ENCODE peak calls at places on chromosomes 4 and X, in five cellular contexts. Y is endothelial cell, H is Calu3, F is brain microvascular endothelial cell, S is activated B cell treated with CpG ODN at 0.5 μM for 24 hours. I is an unnamed sample.

GRCh38 chr4:92501456-92501855 is 197.7 kb downstream of the GRID2 start:
- DNase-seq in S (no peak), F (no peak), H (no peak), Y (no peak), I (no peak)

GRCh38 chr4:128347175-128347868 is 59.7 kb upstream of the PGRMC2 start:
- DNase-seq in F (no peak), H (no peak), S (no peak), Y (no peak), I (no peak)

GRCh38 chr4:168871686-168872085 is 138.4 kb downstream of the CBR4 start:
- DNase-seq in S (no peak), F (no peak), H (no peak), Y (no peak), I (no peak)

GRCh38 chr4:149997881-149998421 is 80.3 kb upstream of the DCLK2 start:
- DNase-seq in H (peak), F (no peak), Y (no peak), S (no peak), I (no peak)

GRCh38 chr4:55598641-55599040 is 6.6 kb upstream of the PDCL2 start:
- DNase-seq in F (no peak), Y (no peak), H (no peak), S (no peak), I (no peak)

GRCh38 chr4:185534850-185535761 is at the start of gene PDLIM3:
- DNase-seq in H (peak), S (no peak), F (peak), Y (peak), I (no peak)

GRCh38 chr4:163372035-163372434 is 28.3 kb downstream of the NPY5R start:
- DNase-seq in F (no peak), Y (no peak), H (no peak), S (no peak), I (no peak)

GRCh38 chr4:85669204-85669603 is 194.3 kb downstream of the ARHGAP24 start:
- DNase-seq in H (no peak), S (no peak), Y (no peak), F (no peak), I (no peak)

GRCh38 chr4:102157984-102158383 is 187.3 kb downstream of the SLC39A8 start:
- DNase-seq in F (no peak), H (no peak), S (no peak), Y (no peak), I (no peak)

GRCh38 chrX:37349131-37350033 is at the start of gene PRRG1:
- DNase-seq in H (peak), Y (peak), S (no peak), F (peak), I (peak)

GRCh38 chr4:86791126-86791525 is 58.1 kb downstream of the SLC10A6 start:
- DNase-seq in Y (peak), F (no peak), S (no peak), H (no peak), I (no peak)

GRCh38 chr4:88623097-88623496 is 30.8 kb downstream of the HERC3 start:
- DNase-seq in F (peak), Y (no peak), H (no peak), S (no peak), I (no peak)

GRCh38 chr4:17447675-17448298 is 64.1 kb downstream of the QDPR start:
- DNase-seq in S (no peak), F (peak), H (peak), Y (peak), I (no peak)

GRCh38 chrX:25028726-25029125 is 13.0 kb upstream of the ARX start:
- DNase-seq in Y (no peak), F (peak), S (no peak), H (peak), I (no peak)

GRCh38 chrX:155768036-155768769 is 112.9 kb upstream of the VAMP7 start:
- DNase-seq in S (no peak), Y (no peak), H (no peak), F (peak), I (no peak)

GRCh38 chr4:138953962-138954371 is 61.6 kb upstream of the NOCT start:
- DNase-seq in S (no peak), Y (no peak), H (no peak), F (peak), I (no peak)

GRCh38 chr4:148058160-148058859 is 326.4 kb downstream of the ARHGAP10 start:
- DNase-seq in H (no peak), S (no peak), Y (no peak), F (no peak), I (no peak)

GRCh38 chr4:8747467-8747841 is 124.2 kb downstream of the HMX1 start:
- DNase-seq in Y (no peak), F (no peak), S (no peak), H (no peak), I (no peak)

GRCh38 chrX:2500091-2500680 is 590 bp downstream of the DHRSX start:
- DNase-seq in Y (peak), H (peak), F (peak), S (peak), I (no peak)

GRCh38 chr4:16031554-16032381 is 52.1 kb downstream of the PROM1 start:
- DNase-seq in Y (no peak), H (no peak), S (no peak), F (no peak), I (no peak)

GRCh38 chr4:173018446-173018845 is 150.2 kb upstream of the GALNT7 start:
- DNase-seq in Y (no peak), S (no peak), F (no peak), H (no peak), I (no peak)

GRCh38 chr4:5545271-5545670 is 163.1 kb downstream of the EVC2 start:
- DNase-seq in H (no peak), F (no peak), S (no peak), Y (no peak), I (no peak)

GRCh38 chrX:120309873-120310730 is 1.2 kb downstream of the TMEM255A start:
- DNase-seq in H (peak), F (no peak), S (no peak), Y (peak), I (no peak)

GRCh38 chrX:107629533-107629909 is 1.2 kb downstream of the PRPS1 start:
- DNase-seq in S (no peak), H (peak), Y (no peak), F (peak), I (no peak)
- TF ChIP-seq CTCF in S (no peak), H (no peak), Y (no peak), F (peak), I (peak)

DNA sequence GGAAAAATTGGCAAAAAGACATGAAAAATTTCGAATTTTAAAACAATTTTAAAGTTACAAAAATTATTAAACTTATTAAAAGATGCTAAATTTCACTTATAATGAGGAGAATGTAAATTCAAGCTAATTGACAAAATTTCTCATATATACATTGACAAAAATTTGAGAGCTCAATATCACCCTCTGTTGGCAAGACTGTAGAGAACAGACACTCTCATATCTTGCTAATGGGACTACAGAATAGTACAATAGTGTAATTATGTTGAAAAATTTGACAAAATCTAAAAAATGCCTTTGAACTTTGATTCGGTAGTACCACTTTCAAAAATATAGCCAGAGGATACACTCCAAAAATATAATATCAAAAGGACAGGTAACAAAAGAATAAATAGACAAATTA is 29.8 kb downstream of the DCAF8L2 start:
- DNase-seq in H (peak), F (no peak), Y (no peak), S (no peak), I (no peak)
- TF ChIP-seq CTCF in H (peak), F (peak), Y (peak), S (no peak), I (peak)

GRCh38 chr4:165382640-165383039 is 3.8 kb downstream of the CPE start:
- DNase-seq in F (no peak), Y (no peak), H (no peak), S (no peak), I (no peak)

GRCh38 chr4:165384186-165384585 is 5.4 kb downstream of the CPE start:
- DNase-seq in F (no peak), H (no peak), S (no peak), Y (no peak), I (no peak)

GRCh38 chr4:165383757-165384156 is 4.9 kb downstream of the CPE start:
- DNase-seq in H (no peak), S (no peak), Y (no peak), F (no peak), I (no peak)

GRCh38 chr4:165385124-165385523 is 6.3 kb downstream of the CPE start:
- DNase-seq in S (no peak), Y (no peak), F (no peak), H (no peak), I (no peak)

GRCh38 chr4:165384608-165385007 is 5.8 kb downstream of the CPE start:
- DNase-seq in F (no peak), Y (no peak), S (no peak), H (no peak), I (no peak)
- TF ChIP-seq CTCF in F (peak), Y (peak), S (no peak), H (no peak), I (peak)

DNA sequence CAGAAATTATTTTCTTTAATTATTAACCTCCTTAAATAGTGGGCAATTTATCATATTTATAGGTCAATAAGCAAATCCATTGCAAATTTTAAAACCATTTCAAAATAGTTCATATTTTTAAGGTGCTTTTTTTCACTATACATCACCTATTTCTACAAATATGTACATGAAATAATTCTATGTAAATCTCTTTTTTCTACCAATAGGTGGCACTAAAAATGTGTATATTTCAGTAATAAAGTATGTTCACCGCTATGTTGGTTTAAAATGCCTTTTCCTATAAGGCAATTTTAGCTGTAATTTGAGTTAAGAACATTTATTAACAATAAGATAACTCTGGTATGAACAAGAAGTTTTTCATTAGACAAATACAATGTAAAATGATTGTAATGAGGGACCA is 672.2 kb downstream of the KCTD8 start:
- DNase-seq in S (no peak), H (no peak), F (no peak), Y (no peak), I (no peak)
- TF ChIP-seq CTCF in S (no peak), H (no peak), F (peak), Y (peak), I (peak)

DNA sequence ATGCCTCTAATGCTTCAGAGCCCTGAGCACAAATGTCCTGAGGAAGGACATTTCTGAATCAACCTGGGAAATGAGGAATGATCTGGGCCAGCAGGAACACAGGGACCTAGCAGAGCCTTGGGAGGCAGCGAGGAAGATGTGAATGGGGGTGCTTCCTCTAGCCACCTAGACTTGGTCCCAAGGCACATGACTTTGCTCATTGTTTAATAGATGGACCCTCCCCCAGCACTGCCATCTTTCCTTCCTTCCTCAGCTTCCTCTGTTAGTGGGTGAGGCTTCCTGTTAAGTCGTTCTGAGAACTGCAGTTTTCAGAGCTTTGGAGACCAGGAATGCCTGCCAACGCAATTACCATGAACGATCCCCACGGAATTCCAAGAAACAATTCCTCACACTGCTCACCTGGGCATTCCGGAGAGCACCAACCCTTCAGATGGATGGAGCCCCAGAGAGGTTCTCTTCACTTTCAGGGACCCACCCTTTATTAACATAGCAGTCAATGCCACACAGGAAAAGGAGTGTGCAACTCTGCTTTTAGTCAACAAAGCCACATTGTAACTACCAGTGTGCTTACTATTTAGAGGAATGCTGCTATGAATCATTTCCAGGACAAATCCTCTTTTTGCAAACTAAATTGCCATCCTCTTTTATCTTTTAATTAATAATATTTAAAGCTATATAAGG is 48.5 kb upstream of the STIM2 start:
- DNase-seq in F (no peak), S (no peak), Y (peak), H (no peak), I (no peak)
- TF ChIP-seq CTCF in F (no peak), S (no peak), Y (no peak), H (no peak), I (no peak)

DNA sequence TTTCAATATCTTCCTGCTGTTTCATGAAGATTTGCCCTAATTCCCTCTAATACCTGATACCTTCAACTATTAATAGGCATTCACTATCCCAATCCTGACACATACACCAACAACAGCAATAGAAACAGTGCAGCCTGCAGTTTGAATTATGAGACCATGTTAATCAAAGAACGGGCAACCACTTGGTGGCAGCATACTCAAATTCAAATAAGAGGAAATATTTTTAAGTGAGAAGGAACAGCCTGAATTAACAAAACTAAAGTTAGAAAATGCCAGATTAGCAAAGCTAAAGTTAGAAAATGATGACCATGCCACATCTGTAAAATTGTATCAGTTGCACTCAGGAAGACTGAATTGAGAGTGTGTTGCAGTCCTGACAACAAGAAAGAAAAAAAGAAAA is 204.9 kb downstream of the SMARCA1 start:
- DNase-seq in F (peak), H (peak), S (no peak), Y (peak), I (no peak)
- TF ChIP-seq CTCF in F (peak), H (no peak), S (no peak), Y (no peak), I (peak)

GRCh38 chrX:83658731-83659130 is 150.6 kb downstream of the POU3F4 start:
- DNase-seq in Y (no peak), S (no peak), F (no peak), H (no peak), I (no peak)
- TF ChIP-seq CTCF in Y (no peak), S (no peak), F (no peak), H (no peak), I (peak)

GRCh38 chrX:109384569-109385174 is 97.2 kb downstream of the GUCY2F start:
- DNase-seq in Y (peak), S (no peak), F (peak), H (peak), I (no peak)
- TF ChIP-seq CTCF in Y (peak), S (no peak), F (peak), H (peak), I (peak)

I was measured in type B pancreatic cell.